ENCODE peak calls at places on chromosomes 7 and 10, in nine cellular contexts. T is PC-9; W is tibial artery; Q is left ventricle myocardium inferior; P is neural progenitor cell; H is prostate gland; R is CD8-positive, alpha-beta T cell; X is WERI-Rb-1; C is endodermal cell. K is an unnamed sample.

GRCh38 chr10:35188954-35189353 is 62.3 kb downstream of the CREM start:
- DNase-seq in T (no peak), W (no peak), Q (no peak), P (no peak), H (no peak), R (no peak), X (no peak), C (no peak), K (no peak)

GRCh38 chr10:12811725-12812310 is 189.7 kb downstream of the CCDC3 start:
- DNase-seq in T (no peak), W (no peak), Q (no peak), P (no peak), H (no peak), R (no peak), X (no peak), C (no peak), K (no peak)

GRCh38 chr10:99329238-99329890 is at the start of gene CNNM1:
- DNase-seq in T (no peak), W (no peak), Q (no peak), P (peak; percentile 66), H (peak; percentile 40), R (peak; percentile 12), X (peak; percentile 69), C (peak; percentile 88), K (no peak)

GRCh38 chr7:74454948-74455804 is 1.5 kb downstream of the GTF2IRD1 start:
- DNase-seq in T (no peak), W (peak; percentile 82), Q (peak; percentile 57), P (no peak), H (peak; percentile 83), R (no peak), X (no peak), C (peak; percentile 69), K (peak; percentile 60)

GRCh38 chr7:41910916-41911315 is 208.0 kb upstream of the INHBA start:
- DNase-seq in T (no peak), W (no peak), Q (no peak), P (no peak), H (no peak), R (no peak), X (no peak), C (no peak), K (no peak)

GRCh38 chr7:4168041-4168440 is 514.1 kb upstream of the FOXK1 start:
- DNase-seq in T (no peak), W (no peak), Q (no peak), P (no peak), H (no peak), R (no peak), X (no peak), C (no peak), K (no peak)

GRCh38 chr10:111175786-111176185 is 99.0 kb downstream of the ADRA2A start:
- DNase-seq in T (no peak), W (no peak), Q (no peak), P (no peak), H (no peak), R (no peak), X (no peak), C (no peak), K (no peak)

GRCh38 chr10:75347211-75347610 is 54.4 kb downstream of the ZNF503 start:
- DNase-seq in T (no peak), W (no peak), Q (no peak), P (no peak), H (no peak), R (no peak), X (peak; percentile 42), C (no peak), K (no peak)

GRCh38 chr10:128551475-128551874 is 425.3 kb upstream of the MKI67 start:
- DNase-seq in T (no peak), W (no peak), Q (no peak), P (no peak), H (peak; percentile 23), R (no peak), X (no peak), C (no peak), K (no peak)

GRCh38 chr7:142847353-142847752 is 7.5 kb upstream of the EPHB6 start:
- DNase-seq in T (no peak), W (no peak), Q (no peak), P (no peak), H (no peak), R (no peak), X (no peak), C (no peak), K (no peak)

GRCh38 chr7:134552105-134552504 is 3.2 kb downstream of the AKR1B15 start:
- DNase-seq in T (no peak), W (no peak), Q (no peak), P (peak; percentile 49), H (no peak), R (no peak), X (peak; percentile 83), C (peak; percentile 73), K (no peak)

GRCh38 chr7:42456756-42457276 is 219.8 kb upstream of the GLI3 start:
- DNase-seq in T (no peak), W (no peak), Q (no peak), P (no peak), H (no peak), R (no peak), X (no peak), C (no peak), K (no peak)

GRCh38 chr10:42975558-42976352 is 101.1 kb upstream of the RET start:
- DNase-seq in T (peak; percentile 16), W (peak; percentile 51), Q (no peak), P (no peak), H (no peak), R (no peak), X (peak; percentile 33), C (peak; percentile 66), K (no peak)

GRCh38 chr7:116807011-116807560 is 55.3 kb upstream of the CAPZA2 start:
- DNase-seq in T (no peak), W (no peak), Q (no peak), P (no peak), H (no peak), R (no peak), X (no peak), C (no peak), K (no peak)

GRCh38 chr10:34655286-34656170 is 159.6 kb downstream of the PARD3 start:
- DNase-seq in T (peak; percentile 50), W (no peak), Q (no peak), P (peak; percentile 72), H (peak; percentile 54), R (no peak), X (peak; percentile 17), C (peak; percentile 89), K (peak; percentile 38)

GRCh38 chr7:151225948-151226510 is 976 bp downstream of the ABCF2 start:
- DNase-seq in T (no peak), W (peak; percentile 55), Q (no peak), P (no peak), H (no peak), R (no peak), X (no peak), C (no peak), K (no peak)

GRCh38 chr10:63627376-63627775 is 106.2 kb downstream of the REEP3 start:
- DNase-seq in T (no peak), W (no peak), Q (no peak), P (no peak), H (no peak), R (no peak), X (no peak), C (no peak), K (no peak)

GRCh38 chr10:94279835-94280709 is 82.7 kb downstream of the NOC3L start:
- DNase-seq in T (peak; percentile 19), W (no peak), Q (peak; percentile 35), P (peak; percentile 80), H (no peak), R (peak; percentile 52), X (peak; percentile 64), C (peak; percentile 90), K (peak; percentile 22)
- TF ChIP-seq CTCF in T (peak; percentile 83), W (peak; percentile 83), Q (peak; percentile 90), P (peak; percentile 94), H (peak; percentile 64), R (peak; percentile 91), X (peak; percentile 95), C (peak; percentile 97), K (peak; percentile 96)

GRCh38 chr7:70701487-70701886 is 430.5 kb upstream of the GALNT17 start:
- DNase-seq in T (no peak), W (no peak), Q (no peak), P (no peak), H (no peak), R (no peak), X (no peak), C (no peak), K (no peak)
- H3K4me3 ChIP-seq in T (no peak overlapping the region), W (no peak overlapping the region), Q (no peak overlapping the region), P (no peak overlapping the region), H (no peak overlapping the region), R (no peak overlapping the region), X (no peak overlapping the region), C (no peak overlapping the region), K (no peak overlapping the region)

DNA sequence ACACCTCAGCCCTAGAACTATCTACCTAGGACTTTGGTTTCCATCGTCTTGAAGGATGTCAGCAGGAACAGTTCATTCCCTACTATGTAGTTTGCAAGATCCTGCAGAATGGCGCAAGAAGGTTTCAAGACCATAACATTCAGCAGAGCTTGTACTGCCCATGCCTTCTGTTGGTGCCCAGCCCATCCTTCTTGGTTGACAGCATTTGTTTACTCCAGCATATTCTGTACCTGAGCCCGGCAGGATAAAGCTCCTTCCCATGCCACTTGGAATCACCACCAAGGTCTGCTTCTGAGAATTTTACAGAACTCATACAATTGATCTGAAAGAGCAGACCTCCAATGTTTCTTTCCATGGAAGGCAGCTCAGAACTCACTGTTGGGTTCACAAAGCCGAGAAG is 150.8 kb downstream of the ARID5B start:
- DNase-seq in T (no peak), W (no peak), Q (no peak), P (no peak), H (no peak), R (no peak), X (no peak), C (no peak), K (no peak)
- H3K36me3 ChIP-seq in T (peaks cover 7% of the 10 kb centered on the region), W (peaks cover 21% of the 10 kb centered on the region), Q (peaks cover 24% of the 10 kb centered on the region), P (no peaks in the 10 kb centered on the region), H (no peaks in the 10 kb centered on the region), R (no peaks in the 10 kb centered on the region), X (no peaks in the 10 kb centered on the region), C (no peaks in the 10 kb centered on the region), K (no peaks in the 10 kb centered on the region)

GRCh38 chr10:109837384-109837783 is 85.9 kb downstream of the XPNPEP1 start:
- DNase-seq in T (no peak), W (no peak), Q (no peak), P (no peak), H (no peak), R (no peak), X (no peak), C (no peak), K (no peak)

GRCh38 chr10:109835257-109835656 is 88.1 kb downstream of the XPNPEP1 start:
- DNase-seq in T (no peak), W (no peak), Q (no peak), P (no peak), H (no peak), R (no peak), X (no peak), C (no peak), K (no peak)

DNA sequence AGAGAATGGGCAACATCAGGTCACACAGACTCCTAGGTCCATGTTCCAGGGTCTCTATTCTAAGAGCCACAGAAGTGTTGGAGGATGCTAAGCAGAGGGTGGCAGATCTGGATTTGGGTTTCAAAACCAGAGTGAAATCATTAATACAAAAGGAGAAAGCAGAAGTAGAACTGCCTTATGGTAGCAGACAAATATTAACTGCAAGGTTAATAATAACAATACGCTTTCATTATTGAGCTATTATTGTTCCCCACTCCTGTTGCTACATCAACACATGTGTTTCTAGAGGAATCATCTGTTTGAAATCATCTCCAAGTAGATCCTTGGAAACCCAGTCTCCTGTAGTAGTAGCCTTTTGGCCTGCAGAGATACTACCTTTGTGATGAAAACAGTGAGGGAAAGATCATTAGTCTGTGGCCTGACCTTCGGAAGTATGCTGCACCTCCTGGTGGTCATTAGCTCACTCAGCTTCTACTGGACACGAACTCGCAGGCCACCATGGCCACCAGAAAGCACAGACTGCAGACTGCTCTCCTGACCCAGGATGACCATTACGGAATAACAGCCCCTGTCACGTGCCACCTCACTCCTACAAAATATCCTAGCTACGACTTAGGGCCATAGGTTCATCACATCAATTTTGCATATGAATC is 84.6 kb downstream of the XPNPEP1 start:
- DNase-seq in T (no peak), W (no peak), Q (no peak), P (no peak), H (no peak), R (no peak), X (no peak), C (no peak), K (no peak)
- TF ChIP-seq CTCF in T (no peak), W (no peak), Q (no peak), P (peak; percentile 36), H (no peak), R (no peak), X (peak; percentile 42), C (peak; percentile 70), K (no peak)

K was measured in heart right ventricle.